ENCODE peak calls at places on chromosomes 11 and 22, in four cellular contexts. C is SK-N-SH, U is K562, L is WTC11. V is an unnamed sample.

GRCh38 chr11:120244476-120244875 is 4.5 kb downstream of the POU2F3 start:
- DNase-seq in L (no peak), C (no peak), U (no peak), V (no peak)

GRCh38 chr11:119701591-119702260 is 27.3 kb downstream of the NECTIN1 start:
- DNase-seq in L (no peak), C (peak; percentile 88), U (no peak), V (no peak)

GRCh38 chr11:119375629-119376196 is 5.8 kb downstream of the USP2 start:
- DNase-seq in L (no peak), C (peak; percentile 45), U (peak; percentile 59), V (peak; percentile 58)

GRCh38 chr22:17916226-17916889 is 108.0 kb downstream of the MICAL3 start:
- DNase-seq in L (no peak), U (peak; percentile 84), C (no peak), V (no peak)

GRCh38 chr22:44357962-44358553 is 45.3 kb upstream of the SHISAL1 start:
- DNase-seq in U (no peak), C (no peak), L (peak; percentile 10), V (no peak)

GRCh38 chr11:116879789-116880402 is 42.5 kb upstream of the APOA1 start:
- DNase-seq in L (no peak), C (peak; percentile 58), U (peak; percentile 48), V (peak; percentile 65)

GRCh38 chr11:10897150-10897549 is 39.3 kb upstream of the ZBED5 start:
- DNase-seq in L (no peak), U (no peak), C (no peak), V (no peak)

GRCh38 chr22:29912605-29913398 is 29.8 kb downstream of the MTMR3 start:
- DNase-seq in L (no peak), U (no peak), C (no peak), V (no peak)

GRCh38 chr11:93972790-93973189 is 48.4 kb upstream of the HEPHL1 start:
- DNase-seq in L (peak; percentile 37), C (no peak), U (no peak), V (no peak)

GRCh38 chr11:100930185-100930778 is 199.3 kb downstream of the PGR start:
- DNase-seq in C (peak; percentile 6), L (no peak), U (peak; percentile 33), V (peak; percentile 46)

GRCh38 chr11:18581825-18582224 is 6.7 kb downstream of the UEVLD start:
- DNase-seq in L (no peak), U (no peak), C (no peak), V (no peak)

GRCh38 chr11:130499828-130500227 is 51.4 kb downstream of the ADAMTS15 start:
- DNase-seq in L (no peak), C (no peak), U (no peak), V (no peak)

GRCh38 chr22:32861330-32861729 is 59.8 kb downstream of the TIMP3 start:
- DNase-seq in C (no peak), U (no peak), L (no peak), V (no peak)

GRCh38 chr22:40463017-40463631 is 92.7 kb downstream of the SGSM3 start:
- DNase-seq in U (peak; percentile 28), C (no peak), L (no peak), V (no peak)

GRCh38 chr11:108135845-108136599 is 14.7 kb downstream of the ACAT1 start:
- DNase-seq in U (no peak), L (no peak), C (no peak), V (no peak)

GRCh38 chr11:105838668-105839403 is 183.2 kb downstream of the MSANTD4 start:
- DNase-seq in C (no peak), L (no peak), U (no peak), V (no peak)

GRCh38 chr11:19428206-19429001 is 187.7 kb upstream of the E2F8 start:
- DNase-seq in L (no peak), U (no peak), C (no peak), V (no peak)

GRCh38 chr11:74877132-74877531 is 71.8 kb downstream of the XRRA1 start:
- DNase-seq in L (no peak), C (no peak), U (peak; percentile 32), V (no peak)

GRCh38 chr11:17547051-17547577 is at the start of gene OTOG:
- DNase-seq in C (peak; percentile 42), L (peak; percentile 84), U (peak; percentile 38), V (no peak)
- TF ChIP-seq FOXJ3 in C (no peak), L (no peak), U (no peak), V (no peak)

DNA sequence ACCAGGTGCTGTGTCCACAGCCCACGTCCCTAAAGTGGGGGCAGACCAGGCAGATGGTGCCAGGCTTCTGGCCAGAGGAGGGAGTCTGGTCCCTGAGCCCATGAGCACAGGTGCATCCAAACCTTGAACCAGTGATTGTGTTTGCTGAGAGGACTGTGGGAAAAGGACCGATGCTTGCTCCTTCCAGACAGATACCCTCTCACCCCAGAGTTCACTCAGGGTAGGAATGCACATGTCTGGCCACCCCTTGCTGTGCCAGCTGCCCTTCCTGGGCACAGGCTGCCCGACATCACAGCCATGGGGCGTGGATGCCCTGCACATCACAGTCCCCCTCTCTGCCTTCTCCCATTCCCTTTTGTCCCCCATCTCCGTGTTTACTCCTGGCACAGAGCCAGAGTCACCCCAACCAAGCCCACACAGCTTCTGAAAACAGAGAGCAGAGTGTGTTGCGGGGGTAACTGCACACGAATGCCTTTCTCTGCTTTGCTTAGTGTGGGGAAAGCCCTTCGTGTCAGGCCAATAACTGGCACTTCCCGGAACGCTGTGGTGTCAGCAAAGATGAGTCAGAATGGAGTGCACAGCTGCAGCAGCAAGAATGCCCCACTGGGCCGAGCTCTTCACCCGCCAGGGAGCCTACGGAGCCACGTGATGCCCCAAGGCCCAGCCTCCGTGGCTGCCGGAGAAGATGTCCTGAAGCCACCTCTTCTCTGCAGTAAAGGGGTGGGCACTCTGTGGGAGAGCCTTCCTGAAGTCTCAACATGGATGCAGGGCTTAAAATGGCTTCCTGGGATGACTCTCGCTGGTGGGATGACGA is 7.6 kb downstream of the CARS1 start:
- DNase-seq in L (no peak), U (no peak), C (peak; percentile 39), V (no peak)
- TF ChIP-seq FOXJ3 in L (no peak), U (no peak), C (no peak), V (no peak)

GRCh38 chr22:37520754-37521153 is 1.5 kb upstream of the CARD10 start:
- DNase-seq in U (peak; percentile 29), C (no peak), L (no peak), V (no peak)

GRCh38 chr22:37521236-37521739 is 2.1 kb upstream of the CARD10 start:
- DNase-seq in L (no peak), U (no peak), C (no peak), V (peak; percentile 79)

GRCh38 chr22:37525746-37526350 is 6.6 kb upstream of the CARD10 start:
- DNase-seq in C (peak; percentile 11), U (no peak), L (no peak), V (no peak)

GRCh38 chr22:37526376-37526775 is 7.2 kb upstream of the CARD10 start:
- DNase-seq in U (no peak), L (no peak), C (no peak), V (no peak)

GRCh38 chr22:37525073-37525745 is 6.0 kb upstream of the CARD10 start:
- DNase-seq in U (no peak), C (peak; percentile 37), L (no peak), V (no peak)
- TF ChIP-seq FOXJ3 in U (no peak), C (no peak), L (no peak), V (no peak)

DNA sequence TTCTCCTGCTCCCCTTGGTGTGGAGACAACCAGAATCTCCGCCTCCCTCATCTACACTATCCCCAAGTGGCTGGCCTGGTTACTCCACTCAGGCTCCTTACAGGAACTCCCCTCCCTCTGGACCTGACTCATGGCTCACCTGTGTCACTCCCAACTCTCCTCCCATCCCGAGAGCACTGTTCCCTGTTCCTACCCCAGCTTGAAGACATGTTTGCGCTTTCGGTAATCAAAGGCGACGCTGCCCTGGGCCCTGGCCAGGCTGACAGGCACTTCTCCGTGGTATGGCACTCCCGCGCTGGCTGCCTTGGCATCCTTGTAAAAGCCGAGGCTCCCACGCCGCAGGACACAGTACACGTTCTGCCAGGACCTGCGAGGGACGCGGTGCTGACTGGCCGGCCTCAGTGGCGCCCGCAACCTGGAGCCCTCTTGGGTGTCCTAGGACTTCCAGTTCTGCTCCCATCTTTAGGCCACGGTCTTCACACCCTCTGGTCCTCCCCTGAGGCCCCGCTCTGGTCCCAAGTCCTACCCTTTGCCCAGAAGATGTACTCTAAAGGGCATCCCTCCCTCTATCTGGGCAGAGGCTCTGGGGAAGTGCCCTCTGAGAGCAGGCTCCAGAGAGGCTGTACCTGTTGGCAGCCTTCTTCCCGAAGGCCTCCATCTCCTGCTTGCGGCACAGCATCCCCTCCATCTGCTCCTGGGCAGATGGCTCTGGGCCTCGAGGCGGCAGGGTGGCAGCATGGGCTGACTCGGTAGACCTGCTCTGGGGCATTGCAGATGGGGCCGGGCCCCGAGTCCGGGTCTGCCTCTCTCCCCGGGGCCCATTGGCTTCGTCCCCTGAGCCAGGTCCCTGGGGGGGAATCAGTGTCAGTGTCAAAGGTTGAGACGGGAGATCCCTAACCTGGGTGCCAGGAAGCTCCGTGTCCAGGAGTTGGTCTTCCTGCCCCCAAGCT is 9.4 kb upstream of the RBM4B start:
- DNase-seq in L (no peak), U (no peak), C (peak; percentile 19), V (no peak)
- TF ChIP-seq FOXJ3 in L (no peak), U (no peak), C (no peak), V (no peak)

GRCh38 chr22:50090141-50090714 is 422 bp downstream of the MOV10L1 start:
- DNase-seq in L (peak; percentile 41), C (no peak), U (no peak), V (no peak)
- TF ChIP-seq FOXJ3 in L (no peak), C (no peak), U (no peak), V (no peak)

DNA sequence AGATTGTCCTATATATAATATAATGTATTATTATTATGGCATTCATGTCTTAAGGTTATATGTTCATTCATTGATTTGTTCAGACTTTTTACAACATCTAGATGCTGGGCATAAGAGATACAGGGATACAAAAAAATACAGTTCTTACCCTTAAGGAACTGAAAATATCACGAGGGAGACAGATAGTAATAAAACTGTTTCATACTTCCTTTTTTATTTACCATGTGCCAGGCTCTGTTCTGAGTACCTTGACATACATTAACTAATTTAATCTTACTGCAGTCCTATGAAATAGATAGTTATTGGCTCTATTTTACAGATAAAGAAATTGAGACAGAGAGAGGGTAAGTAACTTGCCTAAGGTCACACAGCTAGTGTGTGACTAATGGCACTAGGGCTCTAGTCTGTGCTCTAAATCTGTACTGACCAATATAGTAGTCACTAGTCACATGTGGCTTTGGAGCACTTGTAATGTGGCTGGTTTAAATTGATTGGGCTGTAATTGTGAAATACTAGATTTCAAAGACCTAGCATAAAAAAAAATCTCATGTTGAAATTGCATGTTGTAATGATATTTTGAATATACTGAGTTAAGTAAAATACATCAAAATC is 21.3 kb downstream of the TRIM44 start:
- DNase-seq in L (no peak), C (no peak), U (no peak), V (no peak)
- TF ChIP-seq FOXJ3 in L (no peak), C (no peak), U (no peak), V (no peak)

V was measured in HepG2.